ENCODE peak calls at places on chromosome 20, in six cellular contexts. One of them, this sample, is unnamed.

GRCh38 chr20:52601295-52601971 is 370.7 kb upstream of the TSHZ2 start:
- DNase-seq in M059J: peak; percentile 58
- DNase-seq in activated CD8-positive, alpha-beta memory T cell treated with anti-CD3 and anti-CD28 coated beads for 48 hours: no peak
- DNase-seq in activated T-helper 1 cell treated with Interleukin-2 at 50 U/mL for 16 hours: no peak
- DNase-seq in omental fat pad: no peak
- DNase-seq in NCI-H510A treated with DMSO at 0.1 percent for 48 hours: no peak
- DNase-seq in this sample: no peak

GRCh38 chr20:38303908-38304379 is at the start of gene BPI:
- DNase-seq in omental fat pad: no peak
- DNase-seq in activated CD8-positive, alpha-beta memory T cell treated with anti-CD3 and anti-CD28 coated beads for 48 hours: no peak
- DNase-seq in activated T-helper 1 cell treated with Interleukin-2 at 50 U/mL for 16 hours: no peak
- DNase-seq in M059J: peak; percentile 87
- DNase-seq in NCI-H510A treated with DMSO at 0.1 percent for 48 hours: no peak
- DNase-seq in this sample: no peak

GRCh38 chr20:47305667-47306066 is 50.8 kb downstream of the ZMYND8 start:
- DNase-seq in omental fat pad: no peak
- DNase-seq in M059J: no peak
- DNase-seq in NCI-H510A treated with DMSO at 0.1 percent for 48 hours: no peak
- DNase-seq in activated T-helper 1 cell treated with Interleukin-2 at 50 U/mL for 16 hours: no peak
- DNase-seq in activated CD8-positive, alpha-beta memory T cell treated with anti-CD3 and anti-CD28 coated beads for 48 hours: no peak
- DNase-seq in this sample: no peak

GRCh38 chr20:6651016-6651415 is 116.5 kb upstream of the BMP2 start:
- DNase-seq in activated CD8-positive, alpha-beta memory T cell treated with anti-CD3 and anti-CD28 coated beads for 48 hours: no peak
- DNase-seq in activated T-helper 1 cell treated with Interleukin-2 at 50 U/mL for 16 hours: no peak
- DNase-seq in omental fat pad: no peak
- DNase-seq in NCI-H510A treated with DMSO at 0.1 percent for 48 hours: no peak
- DNase-seq in M059J: peak; percentile 92
- DNase-seq in this sample: no peak

GRCh38 chr20:50668326-50668725 is 23.0 kb downstream of the RIPOR3 start:
- DNase-seq in activated T-helper 1 cell treated with Interleukin-2 at 50 U/mL for 16 hours: no peak
- DNase-seq in omental fat pad: no peak
- DNase-seq in M059J: no peak
- DNase-seq in activated CD8-positive, alpha-beta memory T cell treated with anti-CD3 and anti-CD28 coated beads for 48 hours: no peak
- DNase-seq in NCI-H510A treated with DMSO at 0.1 percent for 48 hours: no peak
- DNase-seq in this sample: no peak

GRCh38 chr20:41268917-41269652 is 48.4 kb downstream of the ZHX3 start:
- DNase-seq in activated CD8-positive, alpha-beta memory T cell treated with anti-CD3 and anti-CD28 coated beads for 48 hours: no peak
- DNase-seq in NCI-H510A treated with DMSO at 0.1 percent for 48 hours: no peak
- DNase-seq in omental fat pad: no peak
- DNase-seq in M059J: no peak
- DNase-seq in activated T-helper 1 cell treated with Interleukin-2 at 50 U/mL for 16 hours: no peak
- DNase-seq in this sample: no peak

GRCh38 chr20:407953-408842 is at the start of gene RBCK1:
- DNase-seq in NCI-H510A treated with DMSO at 0.1 percent for 48 hours: peak; percentile 87
- DNase-seq in omental fat pad: peak; percentile 53
- DNase-seq in activated T-helper 1 cell treated with Interleukin-2 at 50 U/mL for 16 hours: peak; percentile 83
- DNase-seq in M059J: peak; percentile 86
- DNase-seq in activated CD8-positive, alpha-beta memory T cell treated with anti-CD3 and anti-CD28 coated beads for 48 hours: peak; percentile 86
- DNase-seq in this sample: peak; percentile 76

GRCh38 chr20:10893331-10893730 is 219.5 kb upstream of the JAG1 start:
- DNase-seq in activated T-helper 1 cell treated with Interleukin-2 at 50 U/mL for 16 hours: no peak
- DNase-seq in M059J: no peak
- DNase-seq in activated CD8-positive, alpha-beta memory T cell treated with anti-CD3 and anti-CD28 coated beads for 48 hours: no peak
- DNase-seq in omental fat pad: no peak
- DNase-seq in NCI-H510A treated with DMSO at 0.1 percent for 48 hours: no peak
- DNase-seq in this sample: no peak

GRCh38 chr20:17856024-17856564 is 112.5 kb downstream of the SNX5 start:
- DNase-seq in M059J: peak; percentile 58
- DNase-seq in omental fat pad: no peak
- DNase-seq in activated T-helper 1 cell treated with Interleukin-2 at 50 U/mL for 16 hours: no peak
- DNase-seq in NCI-H510A treated with DMSO at 0.1 percent for 48 hours: no peak
- DNase-seq in activated CD8-positive, alpha-beta memory T cell treated with anti-CD3 and anti-CD28 coated beads for 48 hours: no peak
- DNase-seq in this sample: no peak

GRCh38 chr20:62808211-62808865 is 3.7 kb downstream of the OGFR start:
- DNase-seq in activated T-helper 1 cell treated with Interleukin-2 at 50 U/mL for 16 hours: peak; percentile 61
- DNase-seq in NCI-H510A treated with DMSO at 0.1 percent for 48 hours: peak; percentile 52
- DNase-seq in omental fat pad: peak; percentile 85
- DNase-seq in M059J: peak; percentile 54
- DNase-seq in activated CD8-positive, alpha-beta memory T cell treated with anti-CD3 and anti-CD28 coated beads for 48 hours: peak; percentile 71
- DNase-seq in this sample: peak; percentile 58

GRCh38 chr20:33423141-33423834 is 20.3 kb downstream of the SNTA1 start:
- DNase-seq in NCI-H510A treated with DMSO at 0.1 percent for 48 hours: no peak
- DNase-seq in omental fat pad: no peak
- DNase-seq in M059J: peak; percentile 83
- DNase-seq in activated T-helper 1 cell treated with Interleukin-2 at 50 U/mL for 16 hours: no peak
- DNase-seq in activated CD8-positive, alpha-beta memory T cell treated with anti-CD3 and anti-CD28 coated beads for 48 hours: no peak
- DNase-seq in this sample: no peak

GRCh38 chr20:36549942-36550796 is 8.8 kb downstream of the MYL9 start:
- DNase-seq in omental fat pad: no peak
- DNase-seq in activated CD8-positive, alpha-beta memory T cell treated with anti-CD3 and anti-CD28 coated beads for 48 hours: no peak
- DNase-seq in M059J: no peak
- DNase-seq in activated T-helper 1 cell treated with Interleukin-2 at 50 U/mL for 16 hours: no peak
- DNase-seq in NCI-H510A treated with DMSO at 0.1 percent for 48 hours: no peak
- DNase-seq in this sample: no peak

GRCh38 chr20:51360451-51361230 is 181.9 kb downstream of the NFATC2 start:
- DNase-seq in NCI-H510A treated with DMSO at 0.1 percent for 48 hours: no peak
- DNase-seq in M059J: peak; percentile 100
- DNase-seq in activated T-helper 1 cell treated with Interleukin-2 at 50 U/mL for 16 hours: no peak
- DNase-seq in omental fat pad: no peak
- DNase-seq in activated CD8-positive, alpha-beta memory T cell treated with anti-CD3 and anti-CD28 coated beads for 48 hours: no peak
- DNase-seq in this sample: no peak

GRCh38 chr20:36407196-36407733 is 101.1 kb downstream of the DLGAP4 start:
- DNase-seq in M059J: peak; percentile 73
- DNase-seq in NCI-H510A treated with DMSO at 0.1 percent for 48 hours: no peak
- DNase-seq in activated CD8-positive, alpha-beta memory T cell treated with anti-CD3 and anti-CD28 coated beads for 48 hours: no peak
- DNase-seq in activated T-helper 1 cell treated with Interleukin-2 at 50 U/mL for 16 hours: no peak
- DNase-seq in omental fat pad: no peak
- DNase-seq in this sample: no peak

GRCh38 chr20:46174469-46175126 is 56.5 kb downstream of the CD40 start:
- DNase-seq in omental fat pad: peak; percentile 45
- DNase-seq in activated CD8-positive, alpha-beta memory T cell treated with anti-CD3 and anti-CD28 coated beads for 48 hours: peak; percentile 47
- DNase-seq in activated T-helper 1 cell treated with Interleukin-2 at 50 U/mL for 16 hours: peak; percentile 50
- DNase-seq in NCI-H510A treated with DMSO at 0.1 percent for 48 hours: peak; percentile 67
- DNase-seq in M059J: peak; percentile 24
- DNase-seq in this sample: peak; percentile 35

GRCh38 chr20:14712302-14712739 is 374.9 kb upstream of the FLRT3 start:
- DNase-seq in NCI-H510A treated with DMSO at 0.1 percent for 48 hours: no peak
- DNase-seq in omental fat pad: no peak
- DNase-seq in activated CD8-positive, alpha-beta memory T cell treated with anti-CD3 and anti-CD28 coated beads for 48 hours: no peak
- DNase-seq in activated T-helper 1 cell treated with Interleukin-2 at 50 U/mL for 16 hours: no peak
- DNase-seq in M059J: peak; percentile 52
- DNase-seq in this sample: no peak

GRCh38 chr20:3781153-3781910 is at the start of gene SPEF1:
- DNase-seq in omental fat pad: no peak
- DNase-seq in M059J: peak; percentile 100
- DNase-seq in NCI-H510A treated with DMSO at 0.1 percent for 48 hours: peak; percentile 98
- DNase-seq in activated T-helper 1 cell treated with Interleukin-2 at 50 U/mL for 16 hours: no peak
- DNase-seq in activated CD8-positive, alpha-beta memory T cell treated with anti-CD3 and anti-CD28 coated beads for 48 hours: no peak
- DNase-seq in this sample: no peak

GRCh38 chr20:53087034-53087777 is 115.0 kb downstream of the TSHZ2 start:
- DNase-seq in M059J: peak; percentile 43
- DNase-seq in NCI-H510A treated with DMSO at 0.1 percent for 48 hours: no peak
- DNase-seq in activated CD8-positive, alpha-beta memory T cell treated with anti-CD3 and anti-CD28 coated beads for 48 hours: no peak
- DNase-seq in omental fat pad: no peak
- DNase-seq in activated T-helper 1 cell treated with Interleukin-2 at 50 U/mL for 16 hours: no peak
- DNase-seq in this sample: no peak

GRCh38 chr20:38599410-38599882 is 2.2 kb upstream of the ARHGAP40 start:
- DNase-seq in M059J: peak; percentile 94
- DNase-seq in omental fat pad: no peak
- DNase-seq in activated T-helper 1 cell treated with Interleukin-2 at 50 U/mL for 16 hours: no peak
- DNase-seq in NCI-H510A treated with DMSO at 0.1 percent for 48 hours: peak; percentile 10
- DNase-seq in activated CD8-positive, alpha-beta memory T cell treated with anti-CD3 and anti-CD28 coated beads for 48 hours: no peak
- DNase-seq in this sample: no peak

GRCh38 chr20:4490595-4491280 is 231.0 kb upstream of the PRND start:
- DNase-seq in activated CD8-positive, alpha-beta memory T cell treated with anti-CD3 and anti-CD28 coated beads for 48 hours: no peak
- DNase-seq in NCI-H510A treated with DMSO at 0.1 percent for 48 hours: no peak
- DNase-seq in omental fat pad: no peak
- DNase-seq in activated T-helper 1 cell treated with Interleukin-2 at 50 U/mL for 16 hours: no peak
- DNase-seq in M059J: peak; percentile 93
- DNase-seq in this sample: no peak

GRCh38 chr20:63176448-63177133 is 39.3 kb downstream of the YTHDF1 start:
- DNase-seq in M059J: no peak
- DNase-seq in activated T-helper 1 cell treated with Interleukin-2 at 50 U/mL for 16 hours: no peak
- DNase-seq in NCI-H510A treated with DMSO at 0.1 percent for 48 hours: no peak
- DNase-seq in omental fat pad: no peak
- DNase-seq in activated CD8-positive, alpha-beta memory T cell treated with anti-CD3 and anti-CD28 coated beads for 48 hours: no peak
- DNase-seq in this sample: no peak

GRCh38 chr20:34299925-34300806 is 3.0 kb downstream of the AHCY start:
- DNase-seq in activated T-helper 1 cell treated with Interleukin-2 at 50 U/mL for 16 hours: no peak
- DNase-seq in activated CD8-positive, alpha-beta memory T cell treated with anti-CD3 and anti-CD28 coated beads for 48 hours: no peak
- DNase-seq in NCI-H510A treated with DMSO at 0.1 percent for 48 hours: peak; percentile 83
- DNase-seq in M059J: no peak
- DNase-seq in omental fat pad: no peak
- DNase-seq in this sample: no peak

GRCh38 chr20:25865715-25866656 is 169.3 kb upstream of the ZNF337 start:
- DNase-seq in M059J: peak; percentile 82
- DNase-seq in activated T-helper 1 cell treated with Interleukin-2 at 50 U/mL for 16 hours: peak; percentile 42
- DNase-seq in NCI-H510A treated with DMSO at 0.1 percent for 48 hours: peak; percentile 84
- DNase-seq in activated CD8-positive, alpha-beta memory T cell treated with anti-CD3 and anti-CD28 coated beads for 48 hours: no peak
- DNase-seq in omental fat pad: no peak
- DNase-seq in this sample: peak; percentile 55

GRCh38 chr20:16760431-16761304 is 12.5 kb downstream of the OTOR start:
- DNase-seq in activated CD8-positive, alpha-beta memory T cell treated with anti-CD3 and anti-CD28 coated beads for 48 hours: no peak
- DNase-seq in NCI-H510A treated with DMSO at 0.1 percent for 48 hours: no peak
- DNase-seq in M059J: no peak
- DNase-seq in omental fat pad: no peak
- DNase-seq in activated T-helper 1 cell treated with Interleukin-2 at 50 U/mL for 16 hours: no peak
- DNase-seq in this sample: no peak

GRCh38 chr20:49151437-49151836 is 36.7 kb downstream of the STAU1 start:
- DNase-seq in activated CD8-positive, alpha-beta memory T cell treated with anti-CD3 and anti-CD28 coated beads for 48 hours: no peak
- DNase-seq in NCI-H510A treated with DMSO at 0.1 percent for 48 hours: no peak
- DNase-seq in omental fat pad: no peak
- DNase-seq in M059J: no peak
- DNase-seq in activated T-helper 1 cell treated with Interleukin-2 at 50 U/mL for 16 hours: no peak
- DNase-seq in this sample: no peak

GRCh38 chr20:34012330-34012729 is 18.6 kb downstream of the RALY start:
- DNase-seq in M059J: no peak
- DNase-seq in NCI-H510A treated with DMSO at 0.1 percent for 48 hours: no peak
- DNase-seq in activated T-helper 1 cell treated with Interleukin-2 at 50 U/mL for 16 hours: no peak
- DNase-seq in activated CD8-positive, alpha-beta memory T cell treated with anti-CD3 and anti-CD28 coated beads for 48 hours: no peak
- DNase-seq in omental fat pad: no peak
- DNase-seq in this sample: no peak

GRCh38 chr20:402496-402885 is 5.6 kb upstream of the RBCK1 start:
- DNase-seq in M059J: no peak
- DNase-seq in NCI-H510A treated with DMSO at 0.1 percent for 48 hours: no peak
- DNase-seq in activated T-helper 1 cell treated with Interleukin-2 at 50 U/mL for 16 hours: no peak
- DNase-seq in omental fat pad: no peak
- DNase-seq in activated CD8-positive, alpha-beta memory T cell treated with anti-CD3 and anti-CD28 coated beads for 48 hours: no peak
- DNase-seq in this sample: no peak

GRCh38 chr20:23103284-23104018 is 17.3 kb upstream of the CD93 start:
- DNase-seq in M059J: peak; percentile 27
- DNase-seq in activated T-helper 1 cell treated with Interleukin-2 at 50 U/mL for 16 hours: no peak
- DNase-seq in NCI-H510A treated with DMSO at 0.1 percent for 48 hours: no peak
- DNase-seq in activated CD8-positive, alpha-beta memory T cell treated with anti-CD3 and anti-CD28 coated beads for 48 hours: no peak
- DNase-seq in omental fat pad: no peak
- DNase-seq in this sample: no peak

GRCh38 chr20:12156252-12156651 is 238.6 kb downstream of the BTBD3 start:
- DNase-seq in NCI-H510A treated with DMSO at 0.1 percent for 48 hours: no peak
- DNase-seq in omental fat pad: no peak
- DNase-seq in activated CD8-positive, alpha-beta memory T cell treated with anti-CD3 and anti-CD28 coated beads for 48 hours: no peak
- DNase-seq in activated T-helper 1 cell treated with Interleukin-2 at 50 U/mL for 16 hours: no peak
- DNase-seq in M059J: no peak
- DNase-seq in this sample: no peak

GRCh38 chr20:19540401-19540800 is 217.7 kb upstream of the RIN2 start:
- DNase-seq in omental fat pad: no peak
- DNase-seq in activated T-helper 1 cell treated with Interleukin-2 at 50 U/mL for 16 hours: no peak
- DNase-seq in activated CD8-positive, alpha-beta memory T cell treated with anti-CD3 and anti-CD28 coated beads for 48 hours: peak; percentile 7
- DNase-seq in NCI-H510A treated with DMSO at 0.1 percent for 48 hours: no peak
- DNase-seq in M059J: no peak
- DNase-seq in this sample: no peak

GRCh38 chr20:37329481-37330165 is 16.3 kb upstream of the SRC start:
- DNase-seq in NCI-H510A treated with DMSO at 0.1 percent for 48 hours: no peak
- DNase-seq in activated T-helper 1 cell treated with Interleukin-2 at 50 U/mL for 16 hours: no peak
- DNase-seq in activated CD8-positive, alpha-beta memory T cell treated with anti-CD3 and anti-CD28 coated beads for 48 hours: no peak
- DNase-seq in M059J: no peak
- DNase-seq in omental fat pad: no peak
- DNase-seq in this sample: no peak

GRCh38 chr20:3887870-3888614 is 1.1 kb upstream of the PANK2 start:
- DNase-seq in activated CD8-positive, alpha-beta memory T cell treated with anti-CD3 and anti-CD28 coated beads for 48 hours: no peak
- DNase-seq in activated T-helper 1 cell treated with Interleukin-2 at 50 U/mL for 16 hours: no peak
- DNase-seq in NCI-H510A treated with DMSO at 0.1 percent for 48 hours: peak; percentile 58
- DNase-seq in M059J: peak; percentile 64
- DNase-seq in omental fat pad: peak; percentile 1
- DNase-seq in this sample: no peak

GRCh38 chr20:9068232-9068781 is 580 bp upstream of the PLCB4 start:
- DNase-seq in activated T-helper 1 cell treated with Interleukin-2 at 50 U/mL for 16 hours: no peak
- DNase-seq in NCI-H510A treated with DMSO at 0.1 percent for 48 hours: peak; percentile 73
- DNase-seq in omental fat pad: no peak
- DNase-seq in M059J: peak; percentile 75
- DNase-seq in activated CD8-positive, alpha-beta memory T cell treated with anti-CD3 and anti-CD28 coated beads for 48 hours: no peak
- DNase-seq in this sample: no peak

GRCh38 chr20:3788685-3789155 is 2.2 kb upstream of the CENPB start:
- DNase-seq in activated T-helper 1 cell treated with Interleukin-2 at 50 U/mL for 16 hours: no peak
- DNase-seq in M059J: peak; percentile 28
- DNase-seq in omental fat pad: no peak
- DNase-seq in activated CD8-positive, alpha-beta memory T cell treated with anti-CD3 and anti-CD28 coated beads for 48 hours: no peak
- DNase-seq in NCI-H510A treated with DMSO at 0.1 percent for 48 hours: peak; percentile 50
- DNase-seq in this sample: no peak

GRCh38 chr20:711526-711925 is 35.9 kb upstream of the SCRT2 start:
- DNase-seq in activated CD8-positive, alpha-beta memory T cell treated with anti-CD3 and anti-CD28 coated beads for 48 hours: no peak
- DNase-seq in NCI-H510A treated with DMSO at 0.1 percent for 48 hours: no peak
- DNase-seq in activated T-helper 1 cell treated with Interleukin-2 at 50 U/mL for 16 hours: no peak
- DNase-seq in omental fat pad: no peak
- DNase-seq in M059J: no peak
- DNase-seq in this sample: no peak

GRCh38 chr20:62692176-62692575 is 16.5 kb upstream of the NTSR1 start:
- DNase-seq in activated CD8-positive, alpha-beta memory T cell treated with anti-CD3 and anti-CD28 coated beads for 48 hours: no peak
- DNase-seq in omental fat pad: no peak
- DNase-seq in NCI-H510A treated with DMSO at 0.1 percent for 48 hours: no peak
- DNase-seq in M059J: no peak
- DNase-seq in activated T-helper 1 cell treated with Interleukin-2 at 50 U/mL for 16 hours: no peak
- DNase-seq in this sample: no peak

GRCh38 chr20:62716198-62716940 is 7.7 kb downstream of the NTSR1 start:
- DNase-seq in activated CD8-positive, alpha-beta memory T cell treated with anti-CD3 and anti-CD28 coated beads for 48 hours: no peak
- DNase-seq in activated T-helper 1 cell treated with Interleukin-2 at 50 U/mL for 16 hours: no peak
- DNase-seq in omental fat pad: no peak
- DNase-seq in NCI-H510A treated with DMSO at 0.1 percent for 48 hours: no peak
- DNase-seq in M059J: peak; percentile 61
- DNase-seq in this sample: no peak

GRCh38 chr20:17693534-17694001 is 6.2 kb upstream of the BANF2 start:
- DNase-seq in omental fat pad: no peak
- DNase-seq in M059J: no peak
- DNase-seq in NCI-H510A treated with DMSO at 0.1 percent for 48 hours: no peak
- DNase-seq in activated T-helper 1 cell treated with Interleukin-2 at 50 U/mL for 16 hours: no peak
- DNase-seq in activated CD8-positive, alpha-beta memory T cell treated with anti-CD3 and anti-CD28 coated beads for 48 hours: no peak
- DNase-seq in this sample: no peak

GRCh38 chr20:17108896-17109295 is 117.9 kb upstream of the PCSK2 start:
- DNase-seq in M059J: no peak
- DNase-seq in NCI-H510A treated with DMSO at 0.1 percent for 48 hours: no peak
- DNase-seq in omental fat pad: no peak
- DNase-seq in activated CD8-positive, alpha-beta memory T cell treated with anti-CD3 and anti-CD28 coated beads for 48 hours: no peak
- DNase-seq in activated T-helper 1 cell treated with Interleukin-2 at 50 U/mL for 16 hours: no peak
- DNase-seq in this sample: no peak